ENCODE peak calls at places on chromosome 21, in six cellular contexts. M, K, W, U, V and F are unnamed samples.
A peak's percentile ranks its signal among the peaks of the same experiment; 100 is the strongest.

GRCh38 chr21:37079211-37079824 is 6.3 kb downstream of the TTC3 start:
- DNase-seq in M (no peak), K (peak; percentile 14), W (peak; percentile 16), U (no peak), V (no peak), F (no peak)

GRCh38 chr21:35924714-35925301 is 135.5 kb downstream of the SETD4 start:
- DNase-seq in M (no peak), K (no peak), W (no peak), U (no peak), V (no peak), F (peak; percentile 94)

GRCh38 chr21:43274022-43274945 is 105.5 kb downstream of the CRYAA start:
- DNase-seq in M (no peak), K (no peak), W (no peak), U (no peak), V (no peak), F (no peak)

GRCh38 chr21:28099296-28099695 is 893.4 kb downstream of the LTN1 start:
- DNase-seq in M (no peak), K (no peak), W (no peak), U (no peak), V (no peak), F (peak; percentile 5)

GRCh38 chr21:44951186-44951915 is 11.5 kb downstream of the SLX9 start:
- DNase-seq in M (no peak), K (no peak), W (no peak), U (no peak), V (no peak), F (no peak)

GRCh38 chr21:35343046-35343816 is 294.1 kb upstream of the RUNX1 start:
- DNase-seq in M (no peak), K (no peak), W (no peak), U (no peak), V (no peak), F (peak; percentile 39)

GRCh38 chr21:38760017-38760761 is 45.5 kb upstream of the ETS2 start:
- DNase-seq in M (no peak), K (no peak), W (no peak), U (no peak), V (no peak), F (peak; percentile 27)

GRCh38 chr21:45270306-45270821 is 17.3 kb downstream of the POFUT2 start:
- DNase-seq in M (no peak), K (no peak), W (no peak), U (no peak), V (no peak), F (no peak)

GRCh38 chr21:33266784-33267135 is 593 bp downstream of the IL10RB start:
- DNase-seq in M (no peak), K (no peak), W (peak; percentile 20), U (no peak), V (no peak), F (no peak)

GRCh38 chr21:33543505-33544129 is 779 bp downstream of the SON start:
- DNase-seq in M (no peak), K (no peak), W (no peak), U (peak; percentile 44), V (no peak), F (no peak)

GRCh38 chr21:34582506-34583150 is 32.3 kb downstream of the RCAN1 start:
- DNase-seq in M (peak; percentile 8), K (peak; percentile 32), W (peak; percentile 9), U (no peak), V (no peak), F (peak; percentile 40)

GRCh38 chr21:31339736-31340135 is 4.3 kb downstream of the TIAM1 start:
- DNase-seq in M (no peak), K (no peak), W (no peak), U (no peak), V (no peak), F (no peak)

GRCh38 chr21:45362748-45363145 is 42.2 kb upstream of the COL18A1 start:
- DNase-seq in M (no peak), K (no peak), W (no peak), U (no peak), V (no peak), F (no peak)

GRCh38 chr21:43806017-43806710 is 16.8 kb downstream of the RRP1 start:
- DNase-seq in M (no peak), K (no peak), W (no peak), U (no peak), V (no peak), F (no peak)

GRCh38 chr21:31888936-31889371 is 16.1 kb downstream of the HUNK start:
- DNase-seq in M (peak; percentile 39), K (no peak), W (no peak), U (no peak), V (no peak), F (no peak)

GRCh38 chr21:34923626-34924025 is 125.5 kb downstream of the RUNX1 start:
- DNase-seq in M (no peak), K (no peak), W (no peak), U (no peak), V (no peak), F (no peak)

GRCh38 chr21:34133392-34133791 is 60.0 kb downstream of the MRPS6 start:
- DNase-seq in M (no peak), K (no peak), W (no peak), U (no peak), V (no peak), F (no peak)

GRCh38 chr21:39182016-39182415 is 1.2 kb downstream of the PSMG1 start:
- DNase-seq in M (no peak), K (no peak), W (peak; percentile 13), U (no peak), V (no peak), F (no peak)

GRCh38 chr21:42242611-42243010 is 23.7 kb downstream of the ABCG1 start:
- DNase-seq in M (no peak), K (peak; percentile 36), W (no peak), U (no peak), V (no peak), F (no peak)

GRCh38 chr21:42829417-42829816 is 49.9 kb downstream of the WDR4 start:
- DNase-seq in M (no peak), K (no peak), W (no peak), U (no peak), V (no peak), F (no peak)

GRCh38 chr21:26131554-26131953 is 39.0 kb downstream of the APP start:
- DNase-seq in M (no peak), K (no peak), W (no peak), U (no peak), V (no peak), F (no peak)